ENCODE peak calls at places on chromosomes 1 and 21, in seven cellular contexts. R is upper lobe of right lung, F is Panc1, X is left ventricle myocardium inferior, C is pancreas, Q is skeletal muscle cell, K is neural progenitor cell. Z is an unnamed sample.

GRCh38 chr1:33153650-33154049 is 28.2 kb downstream of the TRIM62 start:
- DNase-seq in F (no peak), Q (no peak), R (no peak), K (no peak), X (no peak), C (no peak), Z (no peak)

GRCh38 chr1:18722270-18722669 is 91.6 kb downstream of the PAX7 start:
- DNase-seq in K (peak), C (no peak), Q (no peak), X (no peak), F (no peak), R (no peak), Z (no peak)

GRCh38 chr21:32771134-32771523 is 426 bp downstream of the PAXBP1 start:
- DNase-seq in X (peak), C (peak), R (peak), K (peak), F (no peak), Q (peak), Z (no peak)

GRCh38 chr1:2198571-2198970 is 4.0 kb upstream of the FAAP20 start:
- DNase-seq in Q (no peak), R (no peak), K (no peak), F (no peak), C (peak), X (no peak), Z (no peak)

GRCh38 chr1:219442575-219442974 is 170.3 kb downstream of the ZC3H11B start:
- DNase-seq in Q (no peak), C (no peak), X (no peak), R (no peak), F (no peak), K (no peak), Z (peak)

GRCh38 chr1:180906511-180906910 is 6.2 kb upstream of the KIAA1614 start:
- DNase-seq in K (no peak), R (no peak), Q (no peak), X (no peak), F (no peak), C (no peak), Z (no peak)

GRCh38 chr1:52268372-52268771 is 97.6 kb downstream of the CC2D1B start:
- DNase-seq in X (no peak), C (no peak), R (no peak), Q (no peak), K (peak), F (no peak), Z (no peak)

GRCh38 chr1:200090252-200091159 is 63.0 kb downstream of the NR5A2 start:
- DNase-seq in K (peak), Q (no peak), F (no peak), R (no peak), X (no peak), C (no peak), Z (no peak)

GRCh38 chr1:21520899-21521716 is 11.9 kb downstream of the ALPL start:
- DNase-seq in C (no peak), X (no peak), R (no peak), F (no peak), Q (no peak), K (no peak), Z (no peak)

GRCh38 chr1:216186816-216187215 is 236.4 kb downstream of the USH2A start:
- DNase-seq in F (no peak), R (no peak), K (no peak), Q (no peak), X (no peak), C (no peak), Z (no peak)

GRCh38 chr1:37989381-37989930 is 366 bp downstream of the SF3A3 start:
- DNase-seq in C (peak), F (no peak), R (peak), K (peak), X (no peak), Q (no peak), Z (no peak)

GRCh38 chr1:204726478-204726877 is 40.9 kb upstream of the LRRN2 start:
- DNase-seq in R (no peak), C (no peak), Q (no peak), X (no peak), K (no peak), F (no peak), Z (no peak)

GRCh38 chr1:108560430-108561144 is 687 bp downstream of the EEIG2 start:
- DNase-seq in X (peak), C (peak), Q (no peak), K (peak), F (no peak), R (peak), Z (no peak)

GRCh38 chr1:12129624-12130023 is 37.2 kb upstream of the TNFRSF1B start:
- DNase-seq in R (no peak), X (no peak), Q (no peak), K (no peak), C (no peak), F (no peak), Z (no peak)

GRCh38 chr1:155277896-155278688 is 829 bp downstream of the HCN3 start:
- DNase-seq in Q (no peak), X (peak), R (peak), F (no peak), C (peak), K (peak), Z (no peak)

GRCh38 chr1:196178083-196178635 is 430.1 kb downstream of the KCNT2 start:
- DNase-seq in K (no peak), C (no peak), X (no peak), R (no peak), F (no peak), Q (no peak), Z (no peak)

GRCh38 chr1:242184955-242185354 is 186.1 kb upstream of the MAP1LC3C start:
- DNase-seq in C (no peak), R (no peak), F (no peak), K (no peak), Q (no peak), X (no peak), Z (no peak)

GRCh38 chr1:233879841-233880240 is 24.6 kb upstream of the SLC35F3 start:
- DNase-seq in C (no peak), F (no peak), R (no peak), K (no peak), X (no peak), Q (no peak), Z (no peak)

GRCh38 chr1:243495442-243496172 is 239.8 kb downstream of the SDCCAG8 start:
- DNase-seq in K (no peak), X (no peak), F (no peak), R (no peak), C (no peak), Q (peak), Z (no peak)

GRCh38 chr21:46515109-46515508 is 56.4 kb downstream of the DIP2A start:
- DNase-seq in F (no peak), K (no peak), Q (no peak), R (no peak), X (peak), C (peak), Z (no peak)

GRCh38 chr21:26965567-26966359 is 1.1 kb downstream of the ADAMTS5 start:
- DNase-seq in Q (no peak), R (peak), K (peak), X (peak), C (peak), F (no peak), Z (no peak)

GRCh38 chr1:98662354-98662665 is 789 bp downstream of the SNX7 start:
- DNase-seq in F (no peak), X (no peak), R (no peak), K (no peak), Q (peak), C (no peak), Z (no peak)

GRCh38 chr1:41435570-41436178 is 48.8 kb downstream of the EDN2 start:
- DNase-seq in C (no peak), F (no peak), K (peak), Q (no peak), R (no peak), X (no peak), Z (no peak)

GRCh38 chr1:164604541-164604940 is 45.6 kb downstream of the PBX1 start:
- DNase-seq in C (no peak), K (no peak), Q (no peak), R (no peak), F (no peak), X (no peak), Z (peak)

GRCh38 chr1:47571952-47572351 is 134.1 kb downstream of the FOXD2 start:
- DNase-seq in K (no peak), F (no peak), X (no peak), Q (no peak), C (no peak), R (no peak), Z (no peak)

GRCh38 chr21:36626791-36627190 is 72.1 kb upstream of the SIM2 start:
- DNase-seq in F (no peak), R (no peak), C (no peak), Q (no peak), X (no peak), K (no peak), Z (no peak)

GRCh38 chr1:59947047-59947938 is 20.7 kb upstream of the CYP2J2 start:
- DNase-seq in F (peak), X (no peak), R (no peak), K (peak), Q (peak), C (no peak), Z (peak)

GRCh38 chr21:35737425-35737824 is 322.9 kb downstream of the SETD4 start:
- DNase-seq in R (no peak), F (no peak), C (no peak), Q (no peak), K (no peak), X (no peak), Z (no peak)

GRCh38 chr1:4626061-4626460 is 28.3 kb upstream of the AJAP1 start:
- DNase-seq in R (peak), X (no peak), C (no peak), Q (no peak), K (no peak), F (no peak), Z (no peak)

GRCh38 chr21:39137248-39138186 is 45.7 kb downstream of the PSMG1 start:
- DNase-seq in X (no peak), R (no peak), C (no peak), F (no peak), K (peak), Q (no peak), Z (peak)

GRCh38 chr21:46325073-46325912 is 1.3 kb downstream of the PCNT start:
- DNase-seq in K (peak), Q (no peak), X (peak), R (peak), F (no peak), C (peak), Z (no peak)

GRCh38 chr1:156797212-156797871 is 19.3 kb downstream of the SH2D2A start:
- DNase-seq in K (peak), F (peak), Q (no peak), C (no peak), X (no peak), R (no peak), Z (no peak)

GRCh38 chr21:36698160-36699025 is 522 bp upstream of the SIM2 start:
- DNase-seq in K (peak), Q (no peak), X (no peak), C (peak), F (no peak), R (peak), Z (no peak)

DNA sequence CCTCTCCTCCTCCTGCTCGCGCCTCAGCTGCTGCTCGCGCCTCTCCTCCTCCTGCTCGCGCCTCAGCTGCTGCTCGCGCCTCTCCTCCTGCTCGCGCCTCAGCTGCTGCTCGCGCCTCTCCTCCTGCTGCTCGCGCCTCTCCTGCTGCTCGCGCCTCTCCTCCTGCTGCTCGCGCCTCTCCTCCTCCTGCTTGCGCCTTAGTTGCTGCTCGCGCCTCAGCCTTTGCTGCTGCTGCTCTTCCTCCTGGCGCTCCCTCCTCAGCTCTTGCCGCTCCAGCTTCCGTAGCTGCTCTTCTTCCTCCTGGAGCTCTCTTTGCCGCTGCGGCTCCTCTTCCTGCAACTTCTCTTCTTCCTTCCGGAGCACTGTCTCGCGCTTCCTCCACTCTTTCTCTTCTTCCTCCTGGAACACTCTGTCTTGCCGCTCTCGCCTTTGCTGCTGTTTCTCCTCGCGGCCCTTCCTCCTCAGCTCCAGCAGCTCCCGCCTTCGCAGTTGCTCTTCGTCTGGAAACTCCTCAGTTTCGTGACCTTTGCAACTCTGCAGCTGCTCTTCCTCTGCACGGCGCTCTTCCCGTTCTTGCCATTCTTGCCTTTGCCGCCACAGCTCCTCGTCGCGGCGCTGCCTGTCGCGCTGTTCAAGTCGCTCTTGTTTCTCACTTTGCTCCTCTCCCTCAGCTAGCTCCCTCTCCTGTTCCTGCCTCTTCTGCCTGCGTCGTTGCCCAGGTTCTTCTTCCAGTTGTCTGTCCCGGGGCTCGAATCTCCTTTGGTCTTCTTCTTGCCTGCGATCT is 3.0 kb downstream of the TCHH start:
- DNase-seq in C (no peak), K (peak), X (no peak), R (peak), F (no peak), Q (no peak), Z (peak)
- H3K4me3 ChIP-seq in C (peak), K (peak), X (peak), R (peak), F (peak), Q (peak), Z (peak)

DNA sequence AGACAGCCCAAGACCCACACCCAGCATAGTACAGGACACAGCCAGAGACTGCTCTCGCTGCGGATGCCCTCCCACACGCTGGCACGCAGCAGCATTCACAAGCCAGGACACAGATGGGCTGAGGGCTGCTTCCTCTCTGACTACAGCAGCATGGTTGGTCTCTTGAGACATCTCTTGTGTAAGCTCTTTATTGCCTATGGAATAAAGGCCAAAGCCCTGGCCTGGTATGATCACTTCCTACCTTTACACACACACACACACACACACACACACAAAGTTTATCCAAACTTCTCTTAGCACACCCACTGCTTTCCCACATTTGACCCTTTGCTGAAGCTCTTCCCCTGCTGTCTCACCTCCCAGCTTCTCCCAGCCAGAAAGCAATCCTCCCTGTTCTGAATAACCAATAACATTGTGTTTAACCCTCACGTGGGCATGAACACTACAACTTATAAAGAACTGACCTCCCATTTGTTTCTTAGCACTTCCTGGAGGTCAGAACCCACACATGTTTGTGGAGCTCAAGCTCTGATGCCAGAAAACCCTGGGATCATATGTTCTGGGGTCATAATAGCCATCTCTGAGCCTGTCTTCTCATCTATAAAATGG is 1.2 kb upstream of the LUZP1 start:
- DNase-seq in Q (peak), F (no peak), C (no peak), X (peak), K (peak), R (peak), Z (peak)
- H3K4me3 ChIP-seq in Q (peak), F (peak), C (no peak), X (peak), K (no peak), R (no peak), Z (no peak)

GRCh38 chr1:185238447-185238846 is 78.6 kb downstream of the IVNS1ABP start:
- DNase-seq in X (no peak), C (no peak), F (no peak), R (no peak), Q (no peak), K (no peak), Z (no peak)
- H3K4me3 ChIP-seq in X (no peak), C (no peak), F (no peak), R (no peak), Q (no peak), K (no peak), Z (no peak)

DNA sequence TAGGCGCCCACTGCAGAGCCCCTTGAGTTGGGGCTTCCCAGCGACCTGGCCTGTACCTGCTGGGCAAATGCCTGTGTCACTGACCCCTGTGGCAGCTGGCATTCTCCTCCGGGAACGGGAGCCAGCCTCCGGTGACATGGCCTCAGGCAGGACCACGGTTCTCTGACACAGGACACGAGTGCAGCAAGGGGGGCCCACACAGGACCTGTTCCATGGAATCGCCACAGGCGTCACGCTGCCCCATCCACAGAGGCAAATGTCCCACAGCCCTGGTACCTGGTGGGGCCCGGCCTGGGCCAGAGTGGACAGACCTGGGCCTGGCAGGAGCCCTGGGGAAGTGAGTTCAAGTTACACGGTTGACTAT is 2.6 kb downstream of the ITGB2 start:
- DNase-seq in F (no peak), Q (no peak), C (no peak), K (no peak), X (no peak), R (no peak), Z (no peak)
- H3K4me3 ChIP-seq in F (no peak), Q (no peak), C (no peak), K (no peak), X (no peak), R (no peak), Z (no peak)

Z was measured in AG09309.